ENCODE peak calls at places on chromosomes 13 and 19, in seven cellular contexts. R is lung, Q is hepatocyte, W is mucosa of descending colon, A is upper lobe of right lung, C is right lobe of liver, G is OCI-LY7. T is an unnamed sample.

GRCh38 chr13:107373551-107373950 is 805.6 kb upstream of the ARGLU1 start:
- DNase-seq in R (no peak), Q (peak), W (no peak), A (no peak), C (no peak), G (no peak), T (no peak)

GRCh38 chr19:17468302-17469091 is 1.8 kb upstream of the SLC27A1 start:
- DNase-seq in R (peak), Q (no peak), W (peak), A (peak), C (no peak), G (no peak), T (no peak)

GRCh38 chr13:39422845-39423565 is 180.0 kb downstream of the LHFPL6 start:
- DNase-seq in R (no peak), Q (no peak), W (no peak), A (no peak), C (no peak), G (no peak), T (no peak)

GRCh38 chr13:35983206-35983605 is 148.0 kb downstream of the DCLK1 start:
- DNase-seq in R (no peak), Q (no peak), W (no peak), A (no peak), C (no peak), G (no peak), T (no peak)

GRCh38 chr13:32098275-32098674 is 66.7 kb downstream of the FRY start:
- DNase-seq in R (no peak), Q (peak), W (no peak), A (no peak), C (no peak), G (no peak), T (no peak)

GRCh38 chr13:87122551-87122950 is 548.6 kb upstream of the SLITRK5 start:
- DNase-seq in R (no peak), Q (no peak), W (no peak), A (no peak), C (no peak), G (no peak), T (no peak)

GRCh38 chr19:36140289-36141038 is 598 bp downstream of the CAPNS1 start:
- DNase-seq in R (peak), Q (peak), W (peak), A (no peak), C (peak), G (peak), T (peak)

GRCh38 chr13:109165417-109165904 is 536.0 kb downstream of the MYO16 start:
- DNase-seq in R (no peak), Q (no peak), W (no peak), A (no peak), C (no peak), G (no peak), T (no peak)

GRCh38 chr13:83516781-83517180 is 365.5 kb downstream of the SLITRK1 start:
- DNase-seq in R (no peak), Q (no peak), W (no peak), A (peak), C (no peak), G (no peak), T (no peak)

GRCh38 chr13:46172531-46172991 is 9.4 kb downstream of the LCP1 start:
- DNase-seq in R (no peak), Q (no peak), W (no peak), A (no peak), C (peak), G (peak), T (no peak)

GRCh38 chr13:81986308-81986707 is 1645.4 kb upstream of the SPRY2 start:
- DNase-seq in R (no peak), Q (no peak), W (no peak), A (no peak), C (no peak), G (no peak), T (no peak)

GRCh38 chr13:100203696-100204367 is 114.9 kb downstream of the PCCA start:
- DNase-seq in R (no peak), Q (no peak), W (no peak), A (no peak), C (no peak), G (no peak), T (no peak)

GRCh38 chr13:110062077-110062776 is 244.7 kb downstream of the COL4A1 start:
- DNase-seq in R (no peak), Q (no peak), W (no peak), A (no peak), C (peak), G (no peak), T (no peak)

GRCh38 chr19:28554321-28555091 is 658.4 kb downstream of the UQCRFS1 start:
- DNase-seq in R (peak), Q (no peak), W (no peak), A (no peak), C (no peak), G (no peak), T (no peak)

GRCh38 chr19:29173896-29174295 is 39.1 kb downstream of the UQCRFS1 start:
- DNase-seq in R (no peak), Q (no peak), W (no peak), A (no peak), C (no peak), G (no peak), T (no peak)

GRCh38 chr19:17616961-17617806 is 61.7 kb downstream of the COLGALT1 start:
- DNase-seq in R (no peak), Q (peak), W (no peak), A (no peak), C (peak), G (peak), T (no peak)

GRCh38 chr13:29081036-29081435 is 260.9 kb downstream of the MTUS2 start:
- DNase-seq in R (no peak), Q (no peak), W (no peak), A (no peak), C (no peak), G (peak), T (no peak)

GRCh38 chr13:113272791-113273190 is 24.2 kb upstream of the LAMP1 start:
- DNase-seq in R (no peak), Q (no peak), W (no peak), A (peak), C (no peak), G (no peak), T (no peak)

GRCh38 chr19:947707-948533 is 22.1 kb downstream of the ARID3A start:
- DNase-seq in R (peak), Q (peak), W (peak), A (peak), C (peak), G (peak), T (no peak)

GRCh38 chr13:30446122-30446500 is 19.6 kb downstream of the HMGB1 start:
- DNase-seq in R (no peak), Q (no peak), W (no peak), A (no peak), C (no peak), G (peak), T (no peak)

GRCh38 chr19:47226426-47227346 is 4.3 kb downstream of the BBC3 start:
- DNase-seq in R (peak), Q (peak), W (peak), A (peak), C (peak), G (peak), T (no peak)

GRCh38 chr13:113843063-113843654 is 20.7 kb downstream of the GAS6 start:
- DNase-seq in R (no peak), Q (no peak), W (peak), A (peak), C (peak), G (no peak), T (no peak)

GRCh38 chr13:75870397-75870801 is 234.3 kb downstream of the LMO7 start:
- DNase-seq in R (no peak), Q (peak), W (no peak), A (no peak), C (no peak), G (peak), T (peak)

GRCh38 chr13:51841732-51842131 is 3.2 kb downstream of the TMEM272 start:
- DNase-seq in R (no peak), Q (no peak), W (no peak), A (no peak), C (no peak), G (no peak), T (no peak)

GRCh38 chr19:13117176-13117771 is 734 bp upstream of the TRMT1 start:
- DNase-seq in R (no peak), Q (no peak), W (peak), A (no peak), C (no peak), G (no peak), T (no peak)

GRCh38 chr19:13841339-13842293 is 35.3 kb upstream of the NANOS3 start:
- DNase-seq in R (peak), Q (peak), W (peak), A (peak), C (peak), G (no peak), T (no peak)

GRCh38 chr13:44648392-44649117 is 72.4 kb upstream of the TSC22D1 start:
- DNase-seq in R (no peak), Q (peak), W (no peak), A (no peak), C (no peak), G (no peak), T (no peak)

GRCh38 chr13:113650275-113650674 is 7.7 kb downstream of the ATP4B start:
- DNase-seq in R (no peak), Q (no peak), W (peak), A (peak), C (peak), G (no peak), T (no peak)

GRCh38 chr19:4585556-4585955 is 26.1 kb upstream of the SEMA6B start:
- DNase-seq in R (no peak), Q (no peak), W (no peak), A (no peak), C (no peak), G (no peak), T (no peak)

GRCh38 chr13:85313761-85314503 is 485.3 kb downstream of the SLITRK6 start:
- DNase-seq in R (no peak), Q (peak), W (no peak), A (no peak), C (no peak), G (no peak), T (no peak)

GRCh38 chr19:15911599-15912237 is 13.8 kb upstream of the CYP4F2 start:
- DNase-seq in R (no peak), Q (no peak), W (no peak), A (no peak), C (no peak), G (no peak), T (no peak)
- TF ChIP-seq CTCF in R (no peak), Q (no peak), W (no peak), A (no peak), C (no peak), G (no peak), T (no peak)

GRCh38 chr13:49098771-49099512 is 121.2 kb upstream of the MLNR start:
- DNase-seq in R (no peak), Q (no peak), W (no peak), A (no peak), C (no peak), G (peak), T (no peak)
- TF ChIP-seq CTCF in R (peak), Q (peak), W (no peak), A (peak), C (peak), G (peak), T (peak)

GRCh38 chr19:49445997-49446396 is 4.7 kb upstream of the SLC17A7 start:
- DNase-seq in R (no peak), Q (no peak), W (no peak), A (no peak), C (no peak), G (no peak), T (no peak)
- TF ChIP-seq CTCF in R (no peak), Q (no peak), W (no peak), A (no peak), C (no peak), G (no peak), T (no peak)

DNA sequence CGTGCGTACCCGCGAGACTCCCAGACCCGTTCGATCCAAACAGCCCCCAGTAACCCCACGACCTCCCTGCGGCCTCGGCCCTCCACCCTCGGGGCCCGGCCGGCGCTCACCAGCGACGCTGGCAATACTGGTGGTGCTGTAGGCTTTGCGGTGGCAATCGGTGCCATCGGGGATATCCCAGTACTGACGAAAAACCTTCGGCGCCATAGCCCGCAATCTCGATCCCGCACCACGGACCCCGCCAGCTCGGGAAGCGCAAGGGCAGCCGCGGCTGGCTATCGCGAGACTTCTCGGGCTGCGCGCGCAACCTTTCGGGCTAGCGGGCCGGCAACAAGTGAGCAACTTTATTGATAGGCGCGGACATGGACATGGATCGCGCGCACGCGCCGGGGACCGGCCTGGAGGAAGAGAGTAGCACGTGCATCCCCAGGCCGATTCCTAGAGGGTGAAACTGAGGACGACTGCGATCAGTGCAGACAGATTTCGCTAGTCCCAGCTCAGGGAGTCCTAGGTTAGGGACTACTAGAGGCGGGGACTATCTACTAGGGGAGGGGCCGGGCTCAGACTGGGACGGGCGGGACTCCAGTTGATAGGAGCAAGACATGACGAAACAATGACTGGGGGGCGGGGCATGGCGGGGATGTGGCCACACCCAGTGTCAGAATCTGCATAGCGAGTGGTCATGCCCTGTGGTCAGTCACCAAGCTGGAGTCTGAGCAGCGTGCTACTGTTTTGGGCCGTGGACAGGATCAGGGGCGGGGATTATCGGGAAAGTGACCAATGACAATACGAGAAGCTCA is at the start of gene NDUFA11:
- DNase-seq in R (peak), Q (peak), W (peak), A (peak), C (peak), G (peak), T (peak)
- TF ChIP-seq CTCF in R (no peak), Q (no peak), W (no peak), A (no peak), C (no peak), G (no peak), T (no peak)

GRCh38 chr19:54189668-54190502 is 505 bp upstream of the MBOAT7 start:
- DNase-seq in R (peak), Q (peak), W (peak), A (peak), C (peak), G (peak), T (peak)

GRCh38 chr19:54190503-54190941 is 586 bp upstream of the TSEN34 start:
- DNase-seq in R (peak), Q (peak), W (peak), A (peak), C (peak), G (peak), T (peak)

GRCh38 chr19:54188224-54188871 is 1.0 kb downstream of the MBOAT7 start:
- DNase-seq in R (peak), Q (peak), W (peak), A (peak), C (no peak), G (no peak), T (no peak)

GRCh38 chr19:54190942-54191670 is at the start of gene TSEN34:
- DNase-seq in R (peak), Q (peak), W (peak), A (peak), C (peak), G (peak), T (peak)

DNA sequence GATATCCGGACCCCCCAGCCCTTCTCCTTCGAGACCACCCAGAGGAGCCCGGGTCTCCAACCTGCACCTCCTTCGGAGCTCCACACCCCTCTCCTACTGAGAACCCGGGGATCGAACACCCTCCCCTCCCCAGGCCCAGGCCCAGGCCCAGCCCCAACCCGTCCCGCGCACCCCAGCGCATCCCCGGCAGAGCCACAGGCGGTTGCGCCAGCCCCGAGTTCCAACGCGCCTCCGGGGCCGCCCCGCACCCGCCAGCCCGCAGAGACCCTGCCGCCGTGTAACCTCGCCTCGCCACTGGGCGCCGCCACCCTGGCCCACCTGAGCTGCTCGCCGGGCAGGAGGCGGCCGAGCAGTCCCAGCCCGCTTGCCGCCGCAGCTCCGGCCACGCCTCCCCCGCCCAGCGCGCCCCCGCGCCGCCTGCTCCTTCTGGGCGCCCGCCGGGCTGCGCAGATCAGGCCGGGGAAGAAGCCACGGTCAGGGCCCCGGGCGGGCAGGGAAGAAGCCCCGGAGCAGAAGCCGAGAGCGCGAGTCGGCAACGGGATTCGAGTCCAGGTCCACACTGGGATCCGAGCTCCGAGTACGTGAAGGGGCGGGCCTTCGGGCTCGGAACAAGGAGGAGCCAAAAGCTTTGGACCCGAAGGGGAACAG is at the start of gene MBOAT7:
- DNase-seq in R (no peak), Q (no peak), W (no peak), A (no peak), C (no peak), G (peak), T (no peak)
- TF ChIP-seq CTCF in R (no peak), Q (peak), W (no peak), A (peak), C (peak), G (peak), T (peak)

GRCh38 chr19:38792250-38793111 is 3.5 kb downstream of the LGALS7B start:
- DNase-seq in R (peak), Q (no peak), W (peak), A (peak), C (peak), G (no peak), T (no peak)
- TF ChIP-seq CTCF in R (peak), Q (no peak), W (peak), A (peak), C (peak), G (no peak), T (peak)

GRCh38 chr19:39412867-39413268 is 399 bp downstream of the PLEKHG2 start:
- DNase-seq in R (no peak), Q (no peak), W (no peak), A (no peak), C (no peak), G (no peak), T (no peak)
- TF ChIP-seq CTCF in R (no peak), Q (no peak), W (no peak), A (no peak), C (no peak), G (no peak), T (peak)